ENCODE peak calls at places on chromosomes 12 and 14, in eight cellular contexts. D is ovary; W is CD8-positive, alpha-beta T cell; M is pancreas; T is left ventricle myocardium inferior; Q is prostate gland; I is A549; N is mucosa of descending colon. R is an unnamed sample. For H3K4me1, the result is how much of the 10 kb centered on the place peaks cover.

GRCh38 chr14:29898470-29898869 is 29.2 kb downstream of the PRKD1 start:
- DNase-seq in D (no peak), W (no peak), M (no peak), T (no peak), Q (no peak), I (no peak), N (no peak), R (no peak)

GRCh38 chr14:28751467-28752058 is 15.0 kb upstream of the FOXG1 start:
- DNase-seq in D (no peak), W (no peak), M (peak), T (no peak), Q (no peak), I (peak), N (no peak), R (peak)

GRCh38 chr12:62530596-62530995 is 64.0 kb downstream of the MON2 start:
- DNase-seq in D (no peak), W (no peak), M (no peak), T (no peak), Q (no peak), I (no peak), N (no peak), R (no peak)

GRCh38 chr12:14560904-14561574 is 6.6 kb downstream of the PLBD1 start:
- DNase-seq in D (no peak), W (no peak), M (peak), T (no peak), Q (no peak), I (no peak), N (no peak), R (no peak)

GRCh38 chr12:124391340-124392261 is 96.7 kb downstream of the RFLNA start:
- DNase-seq in D (peak), W (peak), M (no peak), T (peak), Q (no peak), I (peak), N (peak), R (no peak)

GRCh38 chr12:132713123-132713522 is 2.5 kb downstream of the PGAM5 start:
- DNase-seq in D (no peak), W (no peak), M (no peak), T (no peak), Q (no peak), I (no peak), N (no peak), R (no peak)

GRCh38 chr14:92323031-92323915 is at the start of gene SLC24A4:
- DNase-seq in D (no peak), W (no peak), M (no peak), T (no peak), Q (no peak), I (peak), N (no peak), R (peak)

GRCh38 chr12:61750604-61751003 is 509.6 kb upstream of the USP15 start:
- DNase-seq in D (no peak), W (no peak), M (no peak), T (no peak), Q (no peak), I (no peak), N (no peak), R (no peak)

GRCh38 chr14:68564826-68565760 is 227.8 kb downstream of the ZFP36L1 start:
- DNase-seq in D (no peak), W (no peak), M (no peak), T (no peak), Q (no peak), I (no peak), N (no peak), R (no peak)

GRCh38 chr12:30878034-30878433 is 48.5 kb upstream of the TSPAN11 start:
- DNase-seq in D (no peak), W (no peak), M (no peak), T (no peak), Q (no peak), I (no peak), N (no peak), R (no peak)

GRCh38 chr14:58501214-58501816 is 73.8 kb downstream of the KIAA0586 start:
- DNase-seq in D (peak), W (no peak), M (no peak), T (no peak), Q (no peak), I (peak), N (no peak), R (no peak)

GRCh38 chr12:99267038-99267437 is 380.5 kb upstream of the GARIN6 start:
- DNase-seq in D (no peak), W (no peak), M (no peak), T (no peak), Q (no peak), I (no peak), N (no peak), R (no peak)

GRCh38 chr14:63418020-63418419 is 99.3 kb upstream of the GPHB5 start:
- DNase-seq in D (no peak), W (no peak), M (no peak), T (no peak), Q (no peak), I (no peak), N (no peak), R (no peak)

GRCh38 chr12:107884769-107885694 is 110.5 kb downstream of the ASCL4 start:
- DNase-seq in D (no peak), W (peak), M (peak), T (no peak), Q (peak), I (peak), N (peak), R (peak)

GRCh38 chr12:52949413-52950331 is 754 bp downstream of the KRT18 start:
- DNase-seq in D (no peak), W (no peak), M (peak), T (no peak), Q (peak), I (peak), N (peak), R (peak)

GRCh38 chr14:65872536-65872935 is 460.0 kb downstream of the FUT8 start:
- DNase-seq in D (no peak), W (no peak), M (no peak), T (no peak), Q (no peak), I (no peak), N (no peak), R (no peak)

GRCh38 chr12:126831115-126831514 is 1435.9 kb upstream of the TMEM132C start:
- DNase-seq in D (no peak), W (no peak), M (no peak), T (no peak), Q (no peak), I (no peak), N (no peak), R (no peak)

GRCh38 chr12:117807946-117808345 is 160.8 kb downstream of the KSR2 start:
- DNase-seq in D (no peak), W (no peak), M (no peak), T (no peak), Q (no peak), I (no peak), N (no peak), R (no peak)

GRCh38 chr12:62434504-62435336 is 31.9 kb upstream of the MON2 start:
- DNase-seq in D (no peak), W (no peak), M (peak), T (no peak), Q (peak), I (no peak), N (no peak), R (peak)

GRCh38 chr14:104689620-104690265 is 325 bp downstream of the INF2 start:
- DNase-seq in D (no peak), W (no peak), M (no peak), T (no peak), Q (no peak), I (no peak), N (peak), R (no peak)

GRCh38 chr14:54782803-54783659 is 119.6 kb downstream of the GCH1 start:
- DNase-seq in D (no peak), W (no peak), M (no peak), T (no peak), Q (no peak), I (peak), N (no peak), R (peak)

DNA sequence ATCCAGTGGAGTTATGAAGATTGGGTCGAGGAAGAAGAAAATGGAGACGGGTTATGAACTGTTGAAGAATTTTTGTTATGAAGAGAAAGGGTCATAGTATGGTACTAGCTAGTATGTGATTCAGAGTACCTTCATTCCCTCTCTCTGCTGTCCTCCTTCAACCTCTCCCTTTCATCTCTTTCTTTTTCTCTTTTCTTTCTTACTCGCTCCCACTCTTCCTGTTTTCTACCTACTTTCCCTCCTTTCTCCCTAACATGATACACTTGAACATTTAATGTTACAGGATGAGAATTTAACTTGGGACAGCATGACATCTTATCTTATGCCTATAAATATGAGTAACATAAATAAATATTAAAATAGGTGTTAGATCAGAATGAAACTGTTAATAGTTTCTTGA is 112.9 kb downstream of the CCDC91 start:
- DNase-seq in D (no peak), W (no peak), M (no peak), T (no peak), Q (no peak), I (no peak), N (no peak), R (no peak)
- H3K4me1 ChIP-seq in D (under half), W (under half), M (under half), T (under half), Q (under half), I (under half), N (under half), R (under half)

GRCh38 chr12:6955462-6956331 is 4.5 kb downstream of the PTPN6 start:
- DNase-seq in D (no peak), W (no peak), M (no peak), T (peak), Q (no peak), I (no peak), N (peak), R (no peak)

GRCh38 chr12:6958609-6959375 is 7.6 kb downstream of the PTPN6 start:
- DNase-seq in D (no peak), W (peak), M (no peak), T (peak), Q (no peak), I (no peak), N (peak), R (no peak)

GRCh38 chr12:6956332-6956727 is 5.2 kb downstream of the PTPN6 start:
- DNase-seq in D (no peak), W (no peak), M (no peak), T (no peak), Q (no peak), I (no peak), N (peak), R (no peak)

GRCh38 chr12:6957741-6958608 is 6.8 kb downstream of the PTPN6 start:
- DNase-seq in D (no peak), W (no peak), M (no peak), T (no peak), Q (no peak), I (no peak), N (peak), R (no peak)

GRCh38 chr12:6957151-6957701 is 6.1 kb downstream of the PTPN6 start:
- DNase-seq in D (no peak), W (no peak), M (no peak), T (no peak), Q (no peak), I (no peak), N (peak), R (no peak)
- H3K4me1 ChIP-seq in D (under half), W (half or more), M (under half), T (half or more), Q (under half), I (under half), N (under half), R (under half)

GRCh38 chr14:22852599-22852939 is 16.2 kb downstream of the MMP14 start:
- DNase-seq in D (no peak), W (no peak), M (no peak), T (no peak), Q (no peak), I (no peak), N (no peak), R (no peak)
- H3K4me1 ChIP-seq in D (under half), W (under half), M (under half), T (half or more), Q (under half), I (under half), N (under half), R (under half)

GRCh38 chr12:114678028-114678427 is 5.9 kb downstream of the TBX3 start:
- DNase-seq in D (no peak), W (no peak), M (no peak), T (no peak), Q (no peak), I (no peak), N (no peak), R (no peak)
- H3K4me1 ChIP-seq in D (under half), W (under half), M (under half), T (half or more), Q (under half), I (under half), N (under half), R (under half)

DNA sequence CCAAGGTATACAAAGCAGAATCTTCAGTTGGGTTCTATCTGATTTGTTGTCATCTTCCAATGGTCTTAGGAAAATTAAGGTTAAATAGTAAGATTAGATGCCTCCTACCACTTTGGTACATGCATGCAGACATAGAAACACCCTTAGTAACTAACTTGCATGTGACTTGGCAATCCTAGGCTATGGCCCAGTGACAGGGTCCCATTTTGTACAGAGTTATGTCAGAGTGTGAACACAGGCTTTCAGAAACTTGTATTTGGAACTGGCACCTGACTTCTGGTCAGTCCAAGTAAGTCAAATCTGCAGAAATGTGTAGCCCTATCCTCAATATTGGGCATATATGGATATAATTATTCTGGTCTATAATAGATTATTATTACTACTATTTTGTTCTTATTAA is 53.1 kb downstream of the DAD1 start:
- DNase-seq in D (no peak), W (no peak), M (no peak), T (no peak), Q (no peak), I (no peak), N (no peak), R (no peak)
- H3K4me1 ChIP-seq in D (under half), W (half or more), M (under half), T (under half), Q (under half), I (under half), N (under half), R (under half)

DNA sequence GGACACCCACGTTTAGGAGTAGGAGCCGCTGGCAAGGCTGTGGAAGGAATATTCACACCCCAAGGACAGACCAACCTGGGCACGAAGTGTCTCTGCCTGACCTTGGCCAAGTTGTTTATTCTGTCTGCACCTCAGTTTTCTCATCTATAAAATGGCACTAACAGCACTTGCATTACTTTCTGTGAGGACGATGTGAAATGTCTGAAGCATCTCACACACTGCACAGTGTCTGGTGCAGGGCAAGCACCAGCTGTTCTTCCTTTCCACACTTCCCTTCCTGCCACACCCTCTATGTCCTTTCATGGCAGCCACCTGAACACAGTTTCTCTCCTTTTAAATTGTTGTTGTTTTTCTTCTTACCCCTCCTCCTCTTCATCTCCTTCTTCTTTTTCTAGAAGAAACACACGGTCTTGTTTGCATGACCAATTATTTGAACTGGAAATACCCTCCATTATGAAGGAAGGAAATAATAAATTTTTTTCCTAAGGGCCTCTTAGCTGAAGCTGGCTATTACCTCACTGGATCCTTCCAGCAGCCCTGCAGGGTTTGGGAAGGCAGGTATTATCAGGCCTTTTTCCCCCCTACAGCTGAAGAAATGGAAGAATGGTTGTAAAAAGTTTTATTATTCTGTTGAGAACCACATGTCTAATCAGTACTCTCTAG is 42.9 kb upstream of the ATP23 start:
- DNase-seq in D (no peak), W (no peak), M (no peak), T (no peak), Q (no peak), I (no peak), N (no peak), R (peak)
- H3K4me1 ChIP-seq in D (under half), W (under half), M (under half), T (half or more), Q (under half), I (under half), N (under half), R (under half)

GRCh38 chr12:88360349-88360748 is 218.2 kb downstream of the TMTC3 start:
- DNase-seq in D (no peak), W (no peak), M (no peak), T (no peak), Q (no peak), I (no peak), N (no peak), R (no peak)
- H3K4me1 ChIP-seq in D (under half), W (under half), M (under half), T (under half), Q (under half), I (under half), N (under half), R (under half)

R was measured in endodermal cell.